ENCODE peak calls at places on chromosomes 4 and X, in eight cellular contexts. R is heart left ventricle, N is suprapubic skin, W is GM23338, Z is fibroblast of mammary gland, S is endodermal cell, X is DND-41, F is uterus. T is an unnamed sample.

GRCh38 chr4:159600102-159600501 is 497.2 kb downstream of the RAPGEF2 start:
- DNase-seq in N (no peak), Z (no peak), S (no peak), R (no peak), W (no peak), F (no peak), X (no peak), T (no peak)

GRCh38 chrX:136626237-136626636 is 21.7 kb upstream of the CD40LG start:
- DNase-seq in W (no peak), R (no peak), N (no peak), F (no peak), Z (no peak), X (no peak), S (no peak), T (peak)

GRCh38 chrX:8738588-8739189 is 6.8 kb upstream of the ANOS1 start:
- DNase-seq in F (no peak), X (peak), N (no peak), S (peak), W (peak), Z (peak), R (no peak), T (no peak)

GRCh38 chr4:37423310-37423709 is 178.8 kb downstream of the NWD2 start:
- DNase-seq in X (no peak), S (no peak), Z (no peak), N (no peak), R (no peak), W (no peak), F (no peak), T (no peak)

GRCh38 chrX:48487362-48487785 is 11.4 kb downstream of the FTSJ1 start:
- DNase-seq in S (no peak), N (no peak), F (no peak), X (no peak), Z (peak), W (peak), R (no peak), T (no peak)

GRCh38 chrX:150257348-150258175 is 105.6 kb upstream of the MAMLD1 start:
- DNase-seq in S (peak), R (no peak), F (no peak), W (peak), X (no peak), Z (no peak), N (no peak), T (no peak)

GRCh38 chr4:8112036-8112576 is 46.5 kb downstream of the ABLIM2 start:
- DNase-seq in S (peak), Z (no peak), N (no peak), X (no peak), R (peak), F (no peak), W (peak), T (no peak)

GRCh38 chrX:106246511-106246910 is 78.4 kb downstream of the PWWP3B start:
- DNase-seq in W (no peak), S (no peak), N (no peak), F (no peak), X (no peak), Z (peak), R (no peak), T (no peak)

GRCh38 chrX:32847921-32848320 is 363.4 kb downstream of the DMD start:
- DNase-seq in X (no peak), W (no peak), Z (no peak), S (no peak), F (no peak), R (no peak), N (no peak), T (no peak)

GRCh38 chr4:76198411-76199237 is 15.0 kb downstream of the SCARB2 start:
- DNase-seq in R (no peak), N (no peak), W (peak), X (peak), Z (peak), S (peak), F (peak), T (peak)

GRCh38 chr4:174215936-174216699 is 67.3 kb downstream of the FBXO8 start:
- DNase-seq in S (peak), R (no peak), X (no peak), N (no peak), Z (no peak), W (peak), F (no peak), T (no peak)

GRCh38 chr4:104677122-104677521 is 182.4 kb upstream of the CXXC4 start:
- DNase-seq in S (peak), R (no peak), W (peak), N (no peak), X (no peak), F (no peak), Z (no peak), T (no peak)

GRCh38 chrX:150219374-150220185 is 143.5 kb upstream of the MAMLD1 start:
- DNase-seq in X (no peak), S (peak), Z (peak), N (no peak), F (no peak), W (peak), R (no peak), T (peak)

GRCh38 chr4:45640281-45640680 is 483.6 kb downstream of the GABRG1 start:
- DNase-seq in N (no peak), W (no peak), X (no peak), S (no peak), Z (no peak), R (no peak), F (no peak), T (no peak)

GRCh38 chrX:103343105-103343504 is 13.1 kb downstream of the TCEAL7 start:
- DNase-seq in F (peak), S (peak), X (peak), N (no peak), Z (peak), R (no peak), W (peak), T (peak)

GRCh38 chr4:84917869-84918600 is 48.5 kb downstream of the WDFY3 start:
- DNase-seq in X (no peak), S (no peak), W (no peak), F (no peak), R (no peak), N (no peak), Z (no peak), T (no peak)

GRCh38 chr4:107931775-107932321 is 499 bp downstream of the CYP2U1 start:
- DNase-seq in S (no peak), W (peak), N (peak), Z (no peak), F (no peak), X (peak), R (no peak), T (no peak)

GRCh38 chrX:81957900-81958545 is 756.1 kb downstream of the SH3BGRL start:
- DNase-seq in N (no peak), S (no peak), W (peak), X (peak), Z (peak), R (no peak), F (no peak), T (peak)

GRCh38 chr4:177450421-177451107 is 8.3 kb upstream of the AGA start:
- DNase-seq in W (no peak), Z (peak), N (no peak), R (no peak), S (no peak), F (no peak), X (no peak), T (no peak)

GRCh38 chrX:16114640-16115039 is 8.7 kb upstream of the GRPR start:
- DNase-seq in R (no peak), Z (peak), F (no peak), S (no peak), N (no peak), X (no peak), W (no peak), T (no peak)

GRCh38 chr4:8737601-8738279 is 133.9 kb downstream of the HMX1 start:
- DNase-seq in R (no peak), Z (no peak), W (no peak), X (no peak), S (no peak), F (no peak), N (no peak), T (no peak)

GRCh38 chrX:20265726-20266681 is 705 bp downstream of the RPS6KA3 start:
- DNase-seq in N (peak), X (peak), F (peak), R (peak), S (peak), Z (no peak), W (peak), T (peak)

GRCh38 chr4:13597604-13598003 is 29.9 kb downstream of the BOD1L1 start:
- DNase-seq in F (no peak), R (no peak), Z (peak), X (no peak), N (no peak), W (no peak), S (no peak), T (no peak)

GRCh38 chr4:13597141-13597540 is 30.4 kb downstream of the BOD1L1 start:
- DNase-seq in R (no peak), W (no peak), F (no peak), Z (no peak), S (no peak), N (no peak), X (no peak), T (no peak)

GRCh38 chr4:13601060-13601459 is 26.5 kb downstream of the BOD1L1 start:
- DNase-seq in W (no peak), Z (no peak), X (no peak), N (no peak), S (no peak), R (no peak), F (no peak), T (peak)

GRCh38 chr4:13601848-13602247 is 25.7 kb downstream of the BOD1L1 start:
- DNase-seq in S (no peak), X (no peak), W (no peak), F (no peak), N (no peak), R (no peak), Z (no peak), T (no peak)

DNA sequence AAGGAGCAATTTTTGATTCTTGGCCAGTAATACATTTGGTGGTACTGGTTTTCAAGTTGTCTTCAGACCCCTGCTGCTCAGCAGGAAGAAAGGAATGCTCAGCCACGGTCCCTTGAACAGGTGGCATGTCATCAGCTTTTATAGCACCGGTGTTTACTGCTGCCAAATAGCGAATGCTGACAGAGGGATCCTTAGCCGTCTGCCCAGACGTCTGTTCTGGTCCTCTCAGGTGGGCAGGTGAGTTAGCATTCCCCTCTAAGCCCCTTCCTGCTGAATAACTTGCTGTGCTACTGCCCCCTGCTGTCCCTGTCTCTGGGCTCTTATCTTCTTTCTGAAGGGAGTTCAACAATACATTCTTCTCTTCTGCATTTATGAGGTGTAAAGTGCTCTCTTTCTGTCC is 28.4 kb downstream of the BOD1L1 start:
- DNase-seq in X (no peak), W (peak), R (no peak), S (peak), N (no peak), F (no peak), Z (no peak), T (no peak)
- TF ChIP-seq CTCF in X (peak), W (peak), R (no peak), S (peak), N (no peak), F (no peak), Z (peak), T (no peak)

GRCh38 chr4:168535689-168536088 is 38.8 kb downstream of the PALLD start:
- DNase-seq in W (no peak), N (no peak), R (no peak), Z (no peak), F (no peak), X (no peak), S (no peak), T (no peak)
- TF ChIP-seq CTCF in W (no peak), N (no peak), R (no peak), Z (no peak), F (no peak), X (no peak), S (no peak), T (no peak)

GRCh38 chr4:172887959-172888358 is 280.7 kb upstream of the GALNT7 start:
- DNase-seq in R (no peak), W (no peak), Z (no peak), N (no peak), F (no peak), S (no peak), X (no peak), T (no peak)

GRCh38 chr4:172897046-172897445 is 271.6 kb upstream of the GALNT7 start:
- DNase-seq in Z (no peak), S (peak), W (no peak), F (no peak), X (no peak), R (no peak), N (no peak), T (no peak)

GRCh38 chr4:172895699-172896098 is 272.9 kb upstream of the GALNT7 start:
- DNase-seq in F (no peak), X (no peak), N (no peak), S (no peak), R (no peak), Z (no peak), W (no peak), T (no peak)

GRCh38 chr4:172892300-172892699 is 276.3 kb upstream of the GALNT7 start:
- DNase-seq in N (no peak), W (peak), S (peak), Z (peak), F (no peak), X (peak), R (no peak), T (no peak)
- TF ChIP-seq CTCF in N (no peak), W (peak), S (peak), Z (peak), F (no peak), X (peak), R (no peak), T (peak)

GRCh38 chr4:18847276-18847890 is 825.8 kb upstream of the LCORL start:
- DNase-seq in S (no peak), W (no peak), N (no peak), Z (peak), X (no peak), F (no peak), R (no peak), T (no peak)
- TF ChIP-seq CTCF in S (no peak), W (no peak), N (no peak), Z (no peak), X (no peak), F (no peak), R (no peak), T (no peak)

GRCh38 chrX:39652336-39652735 is 445.4 kb downstream of the BCOR start:
- DNase-seq in Z (peak), X (peak), N (no peak), S (peak), F (no peak), W (peak), R (no peak), T (peak)
- TF ChIP-seq CTCF in Z (peak), X (peak), N (peak), S (peak), F (peak), W (peak), R (peak), T (peak)

GRCh38 chr4:121705521-121705920 is 8.7 kb upstream of the ANXA5 start:
- DNase-seq in S (no peak), X (no peak), N (no peak), W (peak), R (no peak), F (no peak), Z (no peak), T (no peak)

GRCh38 chr4:121711263-121712000 is 14.7 kb upstream of the ANXA5 start:
- DNase-seq in F (peak), Z (peak), R (peak), X (no peak), N (peak), W (peak), S (peak), T (peak)

GRCh38 chr4:121706595-121707021 is 9.8 kb upstream of the ANXA5 start:
- DNase-seq in X (peak), S (no peak), R (no peak), N (no peak), F (no peak), W (no peak), Z (peak), T (no peak)

GRCh38 chr4:121709766-121710405 is 13.1 kb upstream of the ANXA5 start:
- DNase-seq in N (no peak), X (no peak), F (no peak), W (no peak), Z (no peak), S (no peak), R (no peak), T (no peak)

GRCh38 chr4:121707344-121707743 is 10.6 kb upstream of the ANXA5 start:
- DNase-seq in R (no peak), F (no peak), Z (no peak), X (no peak), W (no peak), N (no peak), S (no peak), T (no peak)
- TF ChIP-seq CTCF in R (no peak), F (no peak), Z (no peak), X (no peak), W (no peak), N (no peak), S (no peak), T (no peak)

DNA sequence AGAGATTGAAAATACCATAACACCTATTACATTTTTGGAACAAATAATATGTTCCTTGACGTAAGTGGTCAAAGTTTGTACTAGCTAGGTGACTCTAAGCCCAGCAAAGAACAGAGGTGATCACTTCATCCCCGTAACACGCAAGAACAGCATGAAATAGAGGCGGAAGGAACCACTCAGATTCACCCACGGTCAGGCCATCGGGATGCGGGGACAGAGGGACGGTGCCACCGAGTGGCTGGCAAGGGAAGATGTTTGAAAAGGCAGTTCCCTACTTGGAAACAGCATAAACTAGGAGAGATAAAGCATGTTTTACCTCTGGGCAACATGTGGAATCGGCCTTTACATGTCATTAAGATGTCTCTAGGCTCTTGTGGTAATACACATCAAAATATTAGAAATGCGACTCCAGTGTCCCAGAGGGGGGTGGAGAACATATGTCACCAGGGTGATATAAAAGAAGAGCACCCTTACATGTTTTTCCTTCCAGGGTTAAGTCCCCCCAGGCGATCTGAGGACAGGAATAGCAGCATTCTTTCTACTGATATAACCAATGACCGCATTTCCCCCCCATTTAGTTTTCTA is 84.0 kb downstream of the PHKA2 start:
- DNase-seq in R (no peak), Z (peak), W (peak), N (no peak), S (peak), X (no peak), F (no peak), T (peak)
- TF ChIP-seq CTCF in R (peak), Z (peak), W (peak), N (no peak), S (peak), X (peak), F (no peak), T (peak)

GRCh38 chr4:6549445-6549844 is 25.5 kb upstream of the MAN2B2 start:
- DNase-seq in R (no peak), Z (no peak), N (no peak), S (peak), F (no peak), W (peak), X (no peak), T (no peak)
- TF ChIP-seq CTCF in R (no peak), Z (no peak), N (no peak), S (peak), F (no peak), W (peak), X (no peak), T (no peak)

GRCh38 chrX:23380581-23380980 is 45.9 kb downstream of the PTCHD1 start:
- DNase-seq in Z (no peak), W (peak), N (no peak), S (peak), R (no peak), X (no peak), F (no peak), T (no peak)
- TF ChIP-seq CTCF in Z (no peak), W (no peak), N (no peak), S (no peak), R (no peak), X (no peak), F (no peak), T (no peak)

GRCh38 chrX:21383546-21383945 is 9.3 kb downstream of the CNKSR2 start:
- DNase-seq in N (no peak), S (no peak), W (no peak), F (no peak), X (no peak), Z (peak), R (no peak), T (no peak)

GRCh38 chrX:21384178-21384577 is 10.0 kb downstream of the CNKSR2 start:
- DNase-seq in N (no peak), X (no peak), F (no peak), R (no peak), Z (no peak), W (no peak), S (no peak), T (no peak)

GRCh38 chrX:21382715-21383114 is 8.5 kb downstream of the CNKSR2 start:
- DNase-seq in S (no peak), F (no peak), W (no peak), X (no peak), Z (no peak), R (no peak), N (no peak), T (no peak)
- TF ChIP-seq CTCF in S (peak), F (no peak), W (no peak), X (peak), Z (peak), R (no peak), N (peak), T (no peak)

T was measured in GM10248.